ENCODE peak calls at places on chromosome 13, in five cellular contexts. One of them, this sample, is unnamed.

GRCh38 chr13:80382576-80382975 is 41.6 kb upstream of the SPRY2 start:
- DNase-seq in right atrium auricular region: no peak
- DNase-seq in kidney epithelial cell: no peak
- DNase-seq in brain microvascular endothelial cell: no peak
- DNase-seq in AG04450: no peak
- DNase-seq in this sample: no peak

GRCh38 chr13:97020689-97021240 is 26.5 kb upstream of the OXGR1 start:
- DNase-seq in right atrium auricular region: no peak
- DNase-seq in kidney epithelial cell: no peak
- DNase-seq in brain microvascular endothelial cell: no peak
- DNase-seq in AG04450: no peak
- DNase-seq in this sample: no peak

GRCh38 chr13:66855110-66855509 is 375.0 kb downstream of the PCDH9 start:
- DNase-seq in right atrium auricular region: no peak
- DNase-seq in kidney epithelial cell: no peak
- DNase-seq in brain microvascular endothelial cell: no peak
- DNase-seq in AG04450: no peak
- DNase-seq in this sample: no peak

GRCh38 chr13:109744512-109745051 is 41.8 kb downstream of the IRS2 start:
- DNase-seq in right atrium auricular region: peak
- DNase-seq in kidney epithelial cell: no peak
- DNase-seq in brain microvascular endothelial cell: peak
- DNase-seq in AG04450: peak
- DNase-seq in this sample: no peak

GRCh38 chr13:65966991-65967451 is 1263.1 kb downstream of the PCDH9 start:
- DNase-seq in right atrium auricular region: no peak
- DNase-seq in kidney epithelial cell: no peak
- DNase-seq in brain microvascular endothelial cell: peak
- DNase-seq in AG04450: no peak
- DNase-seq in this sample: no peak

GRCh38 chr13:98542568-98543379 is 34.1 kb downstream of the STK24 start:
- DNase-seq in right atrium auricular region: no peak
- DNase-seq in kidney epithelial cell: no peak
- DNase-seq in brain microvascular endothelial cell: no peak
- DNase-seq in AG04450: no peak
- DNase-seq in this sample: no peak

GRCh38 chr13:85509512-85509911 is 289.7 kb downstream of the SLITRK6 start:
- DNase-seq in right atrium auricular region: no peak
- DNase-seq in kidney epithelial cell: no peak
- DNase-seq in brain microvascular endothelial cell: peak
- DNase-seq in AG04450: no peak
- DNase-seq in this sample: no peak

GRCh38 chr13:73602295-73602694 is 531.9 kb downstream of the KLF12 start:
- DNase-seq in right atrium auricular region: no peak
- DNase-seq in kidney epithelial cell: no peak
- DNase-seq in brain microvascular endothelial cell: peak
- DNase-seq in AG04450: no peak
- DNase-seq in this sample: no peak

GRCh38 chr13:19984430-19985218 is 26.1 kb downstream of the ZMYM2 start:
- DNase-seq in right atrium auricular region: no peak
- DNase-seq in kidney epithelial cell: peak
- DNase-seq in brain microvascular endothelial cell: peak
- DNase-seq in AG04450: peak
- DNase-seq in this sample: no peak

GRCh38 chr13:79837741-79838450 is 356.9 kb downstream of the NDFIP2 start:
- DNase-seq in right atrium auricular region: no peak
- DNase-seq in kidney epithelial cell: peak
- DNase-seq in brain microvascular endothelial cell: peak
- DNase-seq in AG04450: no peak
- DNase-seq in this sample: no peak

DNA sequence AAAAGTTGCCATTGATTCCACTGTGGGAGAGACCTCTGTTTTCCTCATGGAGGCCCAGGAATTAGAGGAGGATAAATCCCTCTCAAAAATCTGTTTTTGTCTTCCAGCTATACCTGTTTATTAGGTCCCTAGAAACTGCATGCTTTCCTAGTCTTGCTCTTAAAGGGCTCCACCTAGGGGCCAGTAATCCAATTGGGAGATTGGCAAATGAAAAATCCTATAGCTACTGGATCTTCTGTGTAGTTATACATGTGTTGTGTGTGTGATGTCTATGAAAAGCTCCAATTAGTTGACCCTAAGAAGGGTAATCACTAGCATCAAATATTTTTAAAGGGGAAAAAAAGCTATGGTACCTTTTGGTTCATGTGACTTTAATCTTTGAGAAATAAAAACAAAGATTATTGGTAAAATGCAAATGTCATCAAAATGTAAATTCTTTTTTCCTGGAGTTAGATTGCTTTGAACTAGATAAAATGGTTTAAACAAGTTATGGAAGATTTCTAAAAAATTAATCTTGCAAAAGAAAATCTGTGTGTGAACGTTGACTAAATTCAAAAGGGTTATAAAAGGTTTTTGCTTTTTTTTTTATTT is 63.4 kb upstream of the C1QTNF9B start:
- DNase-seq in right atrium auricular region: no peak
- DNase-seq in kidney epithelial cell: no peak
- DNase-seq in brain microvascular endothelial cell: peak
- DNase-seq in AG04450: no peak
- DNase-seq in this sample: no peak
- TF ChIP-seq CTCF in right atrium auricular region: peak
- TF ChIP-seq CTCF in kidney epithelial cell: peak
- TF ChIP-seq CTCF in brain microvascular endothelial cell: peak
- TF ChIP-seq CTCF in AG04450: peak
- TF ChIP-seq CTCF in this sample: no peak

GRCh38 chr13:40780822-40781401 is 8.5 kb upstream of the SLC25A15 start:
- DNase-seq in right atrium auricular region: peak
- DNase-seq in kidney epithelial cell: no peak
- DNase-seq in brain microvascular endothelial cell: peak
- DNase-seq in AG04450: no peak
- DNase-seq in this sample: no peak
- TF ChIP-seq CTCF in right atrium auricular region: no peak
- TF ChIP-seq CTCF in kidney epithelial cell: no peak
- TF ChIP-seq CTCF in brain microvascular endothelial cell: peak
- TF ChIP-seq CTCF in AG04450: peak
- TF ChIP-seq CTCF in this sample: no peak

GRCh38 chr13:51432576-51432975 is 20.3 kb downstream of the INTS6 start:
- DNase-seq in right atrium auricular region: no peak
- DNase-seq in kidney epithelial cell: no peak
- DNase-seq in brain microvascular endothelial cell: no peak
- DNase-seq in AG04450: no peak
- DNase-seq in this sample: no peak

GRCh38 chr13:51437550-51438127 is 15.2 kb downstream of the INTS6 start:
- DNase-seq in right atrium auricular region: no peak
- DNase-seq in kidney epithelial cell: no peak
- DNase-seq in brain microvascular endothelial cell: no peak
- DNase-seq in AG04450: no peak
- DNase-seq in this sample: no peak

DNA sequence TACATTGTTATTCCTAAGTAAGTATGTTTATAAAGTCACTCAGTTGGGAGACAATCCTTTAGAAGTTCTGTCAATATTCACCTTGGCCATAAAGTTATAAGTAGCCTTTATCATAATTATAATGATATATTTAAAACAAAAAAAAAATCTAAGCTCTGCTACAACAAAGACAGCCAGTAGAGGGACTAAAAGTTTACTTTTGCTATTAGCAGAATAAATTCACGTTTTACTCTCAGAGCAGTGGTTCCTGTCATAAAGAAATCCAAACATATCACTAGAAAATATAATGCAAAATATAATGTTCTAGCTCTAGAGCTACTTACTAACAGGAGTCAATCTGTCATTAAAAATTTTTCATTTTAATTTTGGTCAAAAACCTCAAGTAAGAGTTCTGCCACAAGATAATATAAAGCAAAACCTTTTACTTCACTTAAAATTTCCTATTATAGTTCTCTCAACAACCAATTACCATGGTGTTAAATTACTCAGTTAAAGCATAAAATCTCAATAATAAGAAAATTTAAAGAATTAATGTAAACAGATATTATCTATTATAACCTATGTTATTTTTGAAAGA is 17.7 kb downstream of the INTS6 start:
- DNase-seq in right atrium auricular region: no peak
- DNase-seq in kidney epithelial cell: no peak
- DNase-seq in brain microvascular endothelial cell: no peak
- DNase-seq in AG04450: no peak
- DNase-seq in this sample: no peak
- TF ChIP-seq CTCF in right atrium auricular region: peak
- TF ChIP-seq CTCF in kidney epithelial cell: peak
- TF ChIP-seq CTCF in brain microvascular endothelial cell: peak
- TF ChIP-seq CTCF in AG04450: peak
- TF ChIP-seq CTCF in this sample: peak

DNA sequence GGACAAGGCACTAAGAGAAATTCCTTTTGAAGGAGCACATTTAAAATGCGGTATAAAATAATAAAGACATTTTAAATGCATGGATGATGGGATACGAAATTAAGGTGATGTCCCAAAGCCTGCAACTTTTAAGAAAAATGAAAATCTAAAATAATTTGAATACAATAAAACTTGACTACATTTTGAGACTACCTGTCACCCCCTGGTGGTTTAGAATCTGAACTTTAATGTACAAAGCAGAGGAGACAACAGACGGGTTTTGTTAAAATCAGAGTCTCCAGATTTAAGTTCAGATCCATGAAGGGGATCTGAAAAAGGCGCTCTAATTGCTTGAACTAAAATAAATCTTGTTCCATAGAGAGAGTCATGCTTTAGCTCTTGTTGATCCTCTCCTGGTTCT is 1129.3 kb upstream of the PCDH20 start:
- DNase-seq in right atrium auricular region: no peak
- DNase-seq in kidney epithelial cell: no peak
- DNase-seq in brain microvascular endothelial cell: no peak
- DNase-seq in AG04450: no peak
- DNase-seq in this sample: no peak
- TF ChIP-seq CTCF in right atrium auricular region: no peak
- TF ChIP-seq CTCF in kidney epithelial cell: peak
- TF ChIP-seq CTCF in brain microvascular endothelial cell: peak
- TF ChIP-seq CTCF in AG04450: peak
- TF ChIP-seq CTCF in this sample: no peak

DNA sequence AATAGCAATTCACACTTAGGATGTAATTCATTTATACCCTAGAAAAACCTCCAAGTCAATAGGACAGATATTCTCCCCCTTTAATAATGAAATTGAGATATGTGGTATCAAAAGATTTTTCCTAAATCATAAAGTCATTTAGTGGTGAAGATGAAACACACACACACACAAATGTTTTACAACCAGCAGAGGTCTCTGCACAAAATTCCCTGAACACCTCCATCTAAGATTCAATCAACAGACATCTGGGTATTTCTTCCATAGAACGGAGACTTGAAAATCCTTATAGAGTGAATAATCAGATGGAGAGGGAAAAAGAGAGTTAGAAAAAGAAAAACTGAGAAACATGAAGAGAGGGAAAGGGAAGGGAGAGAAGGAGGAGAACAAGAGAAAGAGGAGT is 52.8 kb downstream of the MYCBP2 start:
- DNase-seq in right atrium auricular region: no peak
- DNase-seq in kidney epithelial cell: no peak
- DNase-seq in brain microvascular endothelial cell: no peak
- DNase-seq in AG04450: no peak
- DNase-seq in this sample: no peak
- TF ChIP-seq CTCF in right atrium auricular region: no peak
- TF ChIP-seq CTCF in kidney epithelial cell: no peak
- TF ChIP-seq CTCF in brain microvascular endothelial cell: no peak
- TF ChIP-seq CTCF in AG04450: no peak
- TF ChIP-seq CTCF in this sample: peak